ENCODE peak calls at places on chromosome 9, in six cellular contexts. S is spleen, I is choroid plexus epithelial cell, Q is stomach, J is neural progenitor cell, U is astrocyte of the cerebellum. E is an unnamed sample.

GRCh38 chr9:79781263-79781662 is 209.5 kb downstream of the TLE4 start:
- DNase-seq in S (no peak), I (no peak), Q (no peak), J (no peak), U (no peak), E (no peak)

GRCh38 chr9:127557998-127558546 is 54.0 kb upstream of the STXBP1 start:
- DNase-seq in S (no peak), I (no peak), Q (no peak), J (no peak), U (no peak), E (no peak)

GRCh38 chr9:87498046-87498815 is 564 bp downstream of the DAPK1 start:
- DNase-seq in S (peak; percentile 83), I (peak; percentile 32), Q (peak; percentile 57), J (peak; percentile 83), U (no peak), E (peak; percentile 28)

GRCh38 chr9:87359958-87360601 is 137.6 kb upstream of the DAPK1 start:
- DNase-seq in S (no peak), I (no peak), Q (no peak), J (no peak), U (no peak), E (no peak)

GRCh38 chr9:27183151-27183550 is 74.1 kb downstream of the TEK start:
- DNase-seq in S (no peak), I (no peak), Q (no peak), J (no peak), U (no peak), E (no peak)

GRCh38 chr9:3329361-3329760 is 196.4 kb downstream of the RFX3 start:
- DNase-seq in S (no peak), I (peak; percentile 46), Q (no peak), J (no peak), U (no peak), E (peak; percentile 35)

GRCh38 chr9:101593345-101593744 is 1.4 kb downstream of the PPP3R2 start:
- DNase-seq in S (no peak), I (no peak), Q (no peak), J (no peak), U (no peak), E (no peak)

GRCh38 chr9:77939149-77939668 is 92.4 kb downstream of the GNAQ start:
- DNase-seq in S (no peak), I (peak; percentile 53), Q (no peak), J (no peak), U (no peak), E (peak; percentile 71)

GRCh38 chr9:73183917-73184861 is 32.5 kb downstream of the ANXA1 start:
- DNase-seq in S (no peak), I (peak; percentile 75), Q (no peak), J (peak; percentile 32), U (peak; percentile 36), E (peak; percentile 83)

GRCh38 chr9:23408874-23409273 is 417.2 kb downstream of the ELAVL2 start:
- DNase-seq in S (no peak), I (no peak), Q (no peak), J (no peak), U (no peak), E (no peak)

DNA sequence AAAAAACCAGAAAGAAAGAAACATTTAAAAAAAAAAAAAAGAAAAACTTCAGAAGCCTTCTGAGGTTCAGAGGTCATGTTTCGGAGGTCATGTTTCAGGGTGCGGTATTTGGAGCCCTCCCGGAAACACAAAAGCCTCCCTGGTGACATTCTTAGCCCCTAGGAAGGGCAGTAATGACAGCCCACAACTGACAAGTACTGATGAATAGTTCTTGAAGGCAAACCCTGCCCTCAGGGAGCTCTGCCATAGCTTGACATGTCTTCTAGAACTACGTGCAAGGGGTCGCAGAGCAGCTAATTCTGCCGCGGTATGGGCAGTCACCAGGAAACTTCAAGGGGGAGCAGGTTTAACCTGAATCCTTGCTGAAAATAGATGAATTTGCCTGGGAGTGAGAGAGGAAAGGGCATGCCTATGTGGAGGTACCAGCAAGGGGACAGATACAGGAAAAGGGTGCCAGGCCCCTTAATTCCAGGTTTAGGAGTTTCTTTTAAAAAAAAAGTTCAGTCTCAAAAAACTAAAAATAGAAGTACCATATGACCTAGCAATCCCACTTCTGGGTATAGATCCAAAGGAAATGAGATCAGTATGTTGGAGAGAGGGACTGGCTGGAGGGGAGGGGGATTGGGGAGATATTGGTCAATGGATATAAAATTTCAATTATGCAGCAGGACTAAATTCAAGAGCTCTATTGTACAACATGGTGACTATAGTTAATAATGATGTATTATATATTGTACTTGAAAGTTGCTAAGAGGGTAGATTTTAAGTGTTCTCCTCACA is 98.4 kb downstream of the C9orf152 start:
- DNase-seq in S (no peak), I (no peak), Q (no peak), J (peak; percentile 47), U (no peak), E (peak; percentile 39)
- H3K4me3 ChIP-seq in S (no peak overlapping the region), I (no peak overlapping the region), Q (no peak overlapping the region), J (no peak overlapping the region), U (no peak overlapping the region), E (no peak overlapping the region)

GRCh38 chr9:34400275-34400674 is 23.6 kb upstream of the MYORG start:
- DNase-seq in S (no peak), I (no peak), Q (no peak), J (peak; percentile 58), U (no peak), E (no peak)
- TF ChIP-seq CTCF in S (no peak), I (peak; percentile 24), Q (no peak), J (peak; percentile 55), U (peak; percentile 25), E (peak; percentile 1)

GRCh38 chr9:89606567-89607311 is 1.9 kb downstream of the GADD45G start:
- DNase-seq in S (no peak), I (peak; percentile 8), Q (peak; percentile 78), J (peak; percentile 76), U (no peak), E (peak; percentile 33)
- H3K4me3 ChIP-seq in S (peak overlapping the region; percentile 71), I (no peak overlapping the region), Q (peak overlapping the region; percentile 89), J (peak overlapping the region; percentile 48), U (no peak overlapping the region), E (no peak overlapping the region)

DNA sequence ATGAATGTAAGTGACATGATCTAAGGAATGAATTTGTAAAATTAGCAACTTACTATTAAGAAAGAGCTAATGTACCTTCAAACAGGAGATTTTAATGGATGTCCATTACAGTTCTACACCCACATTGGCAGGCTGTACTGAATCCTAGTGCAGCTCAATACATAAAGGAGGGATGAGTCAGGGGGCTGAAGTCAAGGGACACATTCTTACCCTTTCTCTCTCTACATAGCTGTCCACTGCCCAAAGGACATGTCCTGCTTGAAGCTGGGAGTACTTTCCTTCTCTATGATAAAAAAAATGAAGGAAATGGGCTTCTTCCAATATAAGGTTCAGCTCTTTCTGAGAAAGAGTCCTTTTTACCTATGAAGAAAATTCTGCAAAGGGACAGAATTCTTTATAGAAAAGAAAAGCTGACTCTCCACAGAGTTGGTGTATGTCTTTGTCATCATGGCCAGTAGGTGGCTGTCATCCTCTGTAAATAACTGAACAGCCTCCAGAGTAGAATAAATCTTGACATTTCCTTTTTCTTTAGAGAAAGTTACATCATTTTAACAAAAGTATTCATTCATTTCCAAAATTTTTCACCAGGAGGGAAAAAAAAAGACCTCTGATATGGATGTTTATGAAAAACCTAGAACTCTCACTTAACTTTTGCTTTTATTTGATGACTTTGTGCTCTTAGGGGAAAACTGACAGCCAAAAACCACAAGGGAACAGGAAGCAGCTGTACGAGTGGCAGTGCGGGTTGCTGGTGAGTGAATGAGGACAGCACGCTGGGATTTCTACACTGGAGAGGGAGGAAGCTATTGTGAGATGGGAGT is 13.1 kb upstream of the IFNA14 start:
- DNase-seq in S (peak; percentile 67), I (peak; percentile 55), Q (no peak), J (peak; percentile 65), U (no peak), E (peak; percentile 31)
- TF ChIP-seq CTCF in S (peak; percentile 64), I (peak; percentile 54), Q (no peak), J (peak; percentile 79), U (peak; percentile 49), E (peak; percentile 39)

GRCh38 chr9:137162505-137163100 is 7.2 kb downstream of the LRRC26 start:
- DNase-seq in S (no peak), I (no peak), Q (peak; percentile 71), J (peak; percentile 61), U (no peak), E (no peak)
- H3K4me3 ChIP-seq in S (peak overlapping the region; percentile 25), I (no peak overlapping the region), Q (peak overlapping the region; percentile 28), J (peak overlapping the region; percentile 32), U (no peak overlapping the region), E (no peak overlapping the region)

DNA sequence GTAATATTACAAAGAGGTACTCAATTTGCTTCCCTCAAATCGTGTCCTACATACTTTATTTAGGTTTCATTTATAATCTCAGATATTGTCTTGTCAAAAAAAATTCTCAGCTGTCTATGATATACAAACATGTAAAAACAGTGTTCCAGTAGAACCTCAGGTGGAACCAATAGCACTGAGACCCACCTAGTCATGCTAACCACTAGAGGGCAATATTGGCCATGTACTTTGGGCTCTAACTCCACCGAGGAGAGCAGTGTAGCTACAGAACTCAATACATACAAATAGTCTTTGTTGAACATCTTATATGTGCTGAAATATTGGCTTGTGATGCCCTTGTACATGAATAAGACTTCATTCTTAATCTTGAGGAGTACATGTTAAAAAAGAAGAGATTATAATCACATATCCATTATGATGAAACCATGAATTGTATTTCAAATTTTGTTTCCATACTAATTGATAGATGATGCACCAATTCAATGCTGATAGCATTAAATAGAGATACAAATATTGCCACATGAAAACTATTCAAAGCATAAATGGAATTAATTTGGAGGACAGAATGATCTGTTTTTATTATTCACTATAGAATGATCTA is 71.2 kb upstream of the CNTLN start:
- DNase-seq in S (no peak), I (peak; percentile 86), Q (no peak), J (peak; percentile 77), U (peak; percentile 31), E (peak; percentile 70)
- TF ChIP-seq CTCF in S (peak; percentile 55), I (peak; percentile 93), Q (peak; percentile 42), J (peak; percentile 92), U (peak; percentile 85), E (peak; percentile 86)

E was measured in fibroblast of the aortic adventitia.